ENCODE peak calls at places on chromosomes 3 and 15, in nine cellular contexts. H is cardiac muscle cell, G is aorta, M is hepatocyte, Z is GM04504, K is DND-41, O is cardiac fibroblast, F is GM13976, D is HuH-7.5. I is an unnamed sample.

GRCh38 chr3:170425491-170426239 is 7.0 kb downstream of the CLDN11 start:
- DNase-seq in H (no peak), G (no peak), M (peak; percentile 20), Z (no peak), K (peak; percentile 34), O (no peak), F (no peak), D (peak; percentile 68), I (no peak)

GRCh38 chr3:182913889-182914288 is 66.4 kb downstream of the DCUN1D1 start:
- DNase-seq in H (no peak), G (no peak), M (no peak), Z (no peak), K (peak; percentile 66), O (no peak), F (peak; percentile 33), D (no peak), I (no peak)

GRCh38 chr15:73015493-73015892 is 36.8 kb upstream of the NEO1 start:
- DNase-seq in H (no peak), G (no peak), M (no peak), Z (no peak), K (no peak), O (no peak), F (no peak), D (no peak), I (no peak)

GRCh38 chr3:169238562-169238961 is 424.9 kb downstream of the MECOM start:
- DNase-seq in H (no peak), G (no peak), M (no peak), Z (no peak), K (no peak), O (no peak), F (no peak), D (no peak), I (no peak)

GRCh38 chr3:119731545-119732343 is 28.9 kb downstream of the CFAP91 start:
- DNase-seq in H (no peak), G (no peak), M (no peak), Z (peak; percentile 17), K (no peak), O (no peak), F (no peak), D (no peak), I (peak; percentile 23)

GRCh38 chr15:62618432-62618831 is 424.1 kb upstream of the TPM1 start:
- DNase-seq in H (no peak), G (no peak), M (peak; percentile 41), Z (peak; percentile 71), K (no peak), O (peak; percentile 49), F (no peak), D (no peak), I (no peak)

GRCh38 chr3:128987701-128988100 is 6.2 kb downstream of the CFAP92 start:
- DNase-seq in H (no peak), G (no peak), M (no peak), Z (no peak), K (no peak), O (no peak), F (no peak), D (no peak), I (no peak)

GRCh38 chr3:145900056-145900829 is 260.7 kb downstream of the PLOD2 start:
- DNase-seq in H (no peak), G (no peak), M (no peak), Z (no peak), K (no peak), O (no peak), F (no peak), D (no peak), I (no peak)

GRCh38 chr15:96343529-96344072 is 13.1 kb downstream of the NR2F2 start:
- DNase-seq in H (no peak), G (peak; percentile 75), M (no peak), Z (no peak), K (no peak), O (no peak), F (no peak), D (no peak), I (peak; percentile 4)

GRCh38 chr15:36601497-36601932 is 22.1 kb downstream of the CDIN1 start:
- DNase-seq in H (peak; percentile 54), G (peak; percentile 75), M (peak; percentile 24), Z (peak; percentile 77), K (no peak), O (peak; percentile 97), F (no peak), D (no peak), I (no peak)

GRCh38 chr3:64916937-64917336 is 229.1 kb upstream of the ADAMTS9 start:
- DNase-seq in H (no peak), G (no peak), M (no peak), Z (no peak), K (no peak), O (no peak), F (no peak), D (no peak), I (peak; percentile 75)

I was measured in A673.